ENCODE peak calls at places on chromosomes 12 and 14, in five cellular contexts. C, M, E, K and P are unnamed samples.

GRCh38 chr14:21241218-21241819 is 27.9 kb downstream of the HNRNPC start:
- DNase-seq in C (no peak), M (no peak), E (no peak), K (no peak), P (no peak)

GRCh38 chr12:93174048-93174447 is 203.7 kb upstream of the NUDT4 start:
- DNase-seq in C (no peak), M (no peak), E (peak; percentile 58), K (no peak), P (no peak)

GRCh38 chr14:96204151-96205058 is at the start of gene BDKRB2:
- DNase-seq in C (peak; percentile 17), M (peak; percentile 82), E (peak; percentile 51), K (peak; percentile 76), P (peak; percentile 90)

GRCh38 chr12:123391546-123392343 is 7.8 kb downstream of the KMT5A start:
- DNase-seq in C (no peak), M (no peak), E (no peak), K (no peak), P (no peak)

GRCh38 chr12:18643673-18644072 is 94.1 kb downstream of the PLCZ1 start:
- DNase-seq in C (no peak), M (no peak), E (no peak), K (no peak), P (no peak)

GRCh38 chr12:78403136-78403535 is 461.4 kb upstream of the SYT1 start:
- DNase-seq in C (no peak), M (no peak), E (no peak), K (no peak), P (no peak)

GRCh38 chr12:113639474-113639873 is 167.8 kb upstream of the LHX5 start:
- DNase-seq in C (no peak), M (no peak), E (no peak), K (no peak), P (no peak)

GRCh38 chr14:68521952-68522509 is 270.8 kb downstream of the ZFP36L1 start:
- DNase-seq in C (no peak), M (no peak), E (no peak), K (no peak), P (peak; percentile 54)

GRCh38 chr14:76227450-76228050 is 75.8 kb downstream of the GPATCH2L start:
- DNase-seq in C (no peak), M (no peak), E (no peak), K (no peak), P (no peak)

GRCh38 chr14:96734076-96734622 is 63.0 kb upstream of the VRK1 start:
- DNase-seq in C (no peak), M (no peak), E (no peak), K (no peak), P (no peak)

GRCh38 chr12:71799105-71799504 is 40.5 kb upstream of the TBC1D15 start:
- DNase-seq in C (no peak), M (no peak), E (no peak), K (no peak), P (no peak)

GRCh38 chr12:28930704-28931103 is 218.4 kb upstream of the FAR2 start:
- DNase-seq in C (no peak), M (no peak), E (no peak), K (no peak), P (no peak)
- H3K36me3 ChIP-seq in C (no peaks in the 10 kb centered on the region), M (no peaks in the 10 kb centered on the region), E (no peaks in the 10 kb centered on the region), K (no peaks in the 10 kb centered on the region), P (no peaks in the 10 kb centered on the region)

GRCh38 chr14:23321572-23322547 is 603 bp downstream of the PABPN1 start:
- DNase-seq in C (no peak), M (peak; percentile 58), E (peak; percentile 59), K (no peak), P (peak; percentile 83)
- TF ChIP-seq POLR2A in C (peak; percentile 64), M (peak; percentile 39), E (peak; percentile 0), K (no peak), P (no peak)

GRCh38 chr12:49537231-49537708 is 1.6 kb upstream of the KCNH3 start:
- DNase-seq in C (no peak), M (no peak), E (no peak), K (peak; percentile 12), P (no peak)
- H3K4me1 ChIP-seq in C (peaks cover 11% of the 10 kb centered on the region), M (peaks cover 22% of the 10 kb centered on the region), E (peaks cover 13% of the 10 kb centered on the region), K (no peaks in the 10 kb centered on the region), P (peaks cover 34% of the 10 kb centered on the region)

GRCh38 chr14:101986953-101987352 is 22.6 kb downstream of the DYNC1H1 start:
- DNase-seq in C (no peak), M (no peak), E (no peak), K (no peak), P (no peak)
- H3K36me3 ChIP-seq in C (peaks cover 69% of the 10 kb centered on the region), M (peaks cover 71% of the 10 kb centered on the region), E (no peaks in the 10 kb centered on the region), K (peaks cover 22% of the 10 kb centered on the region), P (peaks cover 93% of the 10 kb centered on the region)

DNA sequence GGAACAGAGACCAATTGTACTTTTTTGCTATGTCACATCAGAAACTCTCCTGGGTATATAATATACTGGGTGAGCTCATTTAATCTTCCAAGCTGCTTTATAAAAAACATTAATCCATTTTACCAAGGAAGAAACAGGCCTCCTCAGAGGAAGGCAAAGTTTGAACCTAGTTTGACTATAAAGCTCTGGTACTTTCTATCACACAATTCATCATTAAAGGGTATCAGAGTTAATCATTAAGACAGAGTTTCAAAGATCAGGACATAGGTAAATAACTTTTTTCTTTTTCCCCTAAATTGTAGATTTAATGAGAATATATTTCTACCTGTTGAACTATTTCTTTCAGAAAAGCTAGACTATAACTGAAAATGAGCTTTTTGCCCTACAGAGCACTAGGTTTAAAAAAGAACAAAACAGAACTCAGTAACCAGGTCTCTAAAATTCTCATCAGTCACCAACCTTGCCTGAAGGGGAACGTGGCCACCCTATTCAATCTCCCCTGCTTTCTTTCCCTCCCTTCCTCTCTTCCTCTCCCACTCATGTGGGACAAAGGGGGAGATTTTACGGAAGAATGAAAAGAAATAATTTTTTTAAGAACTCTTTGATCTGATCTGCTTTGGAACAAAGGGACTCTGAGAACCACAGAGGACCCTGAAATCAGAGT is 18.6 kb downstream of the FBXO21 start:
- DNase-seq in C (no peak), M (no peak), E (no peak), K (no peak), P (no peak)
- TF ChIP-seq POLR2A in C (no peak), M (no peak), E (no peak), K (no peak), P (no peak)

GRCh38 chr12:120103044-120103338 is 13.6 kb downstream of the RAB35 start:
- DNase-seq in C (no peak), M (no peak), E (no peak), K (no peak), P (no peak)
- H3K4me1 ChIP-seq in C (peaks cover 9% of the 10 kb centered on the region), M (peaks cover 33% of the 10 kb centered on the region), E (peaks cover 25% of the 10 kb centered on the region), K (peaks cover 11% of the 10 kb centered on the region), P (peaks cover 54% of the 10 kb centered on the region)

GRCh38 chr14:24181251-24182077 is 7.2 kb downstream of the IPO4 start:
- DNase-seq in C (no peak), M (no peak), E (no peak), K (no peak), P (no peak)
- H3K36me3 ChIP-seq in C (peaks cover 62% of the 10 kb centered on the region), M (peaks cover 33% of the 10 kb centered on the region), E (no peaks in the 10 kb centered on the region), K (peaks cover 8% of the 10 kb centered on the region), P (peaks cover 99% of the 10 kb centered on the region)

DNA sequence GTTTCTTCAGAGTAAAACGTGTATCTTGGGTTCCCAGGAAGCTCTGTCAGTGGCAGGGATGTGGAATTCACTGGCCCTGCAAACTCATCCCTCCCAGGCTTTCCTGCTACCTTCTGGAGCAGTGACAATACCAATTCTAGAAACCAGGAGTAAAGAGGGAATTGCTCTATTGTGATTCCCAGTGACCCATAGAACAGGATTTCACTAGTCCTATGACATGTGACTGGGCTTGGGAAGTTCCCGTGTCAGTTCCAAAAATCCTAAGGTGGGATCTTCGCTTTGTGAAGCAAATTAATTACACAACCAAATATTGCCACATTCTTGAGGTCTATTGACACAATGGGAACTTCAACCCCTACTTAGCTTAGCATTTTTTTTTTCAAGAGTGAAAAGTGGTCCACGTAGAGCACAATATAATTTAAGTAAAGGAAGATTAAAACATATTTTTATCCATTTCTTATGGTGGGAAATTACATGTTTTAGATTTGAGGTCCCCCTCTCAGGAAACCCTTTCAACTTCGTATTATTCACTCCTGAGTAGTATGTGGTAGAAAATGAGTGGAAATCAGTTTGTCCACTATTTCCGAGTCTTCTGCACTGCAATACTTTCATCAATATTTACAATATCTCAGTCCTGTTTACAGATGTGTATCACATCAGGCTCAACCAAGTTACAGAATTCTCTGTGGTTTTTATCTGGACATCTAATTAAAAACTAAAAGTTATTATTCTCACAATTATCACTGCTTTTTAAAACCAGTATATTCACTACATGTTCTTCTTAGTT is 88.9 kb upstream of the SOX5 start:
- DNase-seq in C (no peak), M (no peak), E (no peak), K (no peak), P (no peak)
- TF ChIP-seq POLR2A in C (no peak), M (no peak), E (no peak), K (no peak), P (no peak)